ENCODE peak calls at places on chromosomes 2 and 18, in ten cellular contexts. One of them, this sample, is unnamed.
A peak's percentile ranks its signal among the peaks of the same experiment; 100 is the strongest.

GRCh38 chr18:36179562-36180334 is 7.5 kb upstream of the MOCOS start:
- DNase-seq in CD8-positive, alpha-beta T cell: no peak
- DNase-seq in GM20000: no peak
- DNase-seq in M059J: peak; percentile 84
- DNase-seq in progenitor cell of endocrine pancreas: no peak
- DNase-seq in GM10248: no peak
- DNase-seq in AG20443: no peak
- DNase-seq in foreskin fibroblast: peak; percentile 73
- DNase-seq in Calu3: peak; percentile 43
- DNase-seq in NCI-H1105: no peak
- DNase-seq in this sample: peak; percentile 52

GRCh38 chr2:51490576-51491234 is 458.8 kb upstream of the NRXN1 start:
- DNase-seq in AG20443: no peak
- DNase-seq in CD8-positive, alpha-beta T cell: no peak
- DNase-seq in progenitor cell of endocrine pancreas: no peak
- DNase-seq in M059J: no peak
- DNase-seq in NCI-H1105: peak; percentile 50
- DNase-seq in GM10248: no peak
- DNase-seq in foreskin fibroblast: no peak
- DNase-seq in Calu3: no peak
- DNase-seq in GM20000: no peak
- DNase-seq in this sample: no peak

GRCh38 chr18:12657849-12658829 is at the start of gene SPIRE1:
- DNase-seq in CD8-positive, alpha-beta T cell: peak; percentile 34
- DNase-seq in foreskin fibroblast: peak; percentile 74
- DNase-seq in progenitor cell of endocrine pancreas: peak; percentile 55
- DNase-seq in GM10248: peak; percentile 78
- DNase-seq in GM20000: peak; percentile 87
- DNase-seq in M059J: peak; percentile 67
- DNase-seq in AG20443: peak; percentile 92
- DNase-seq in NCI-H1105: peak; percentile 70
- DNase-seq in Calu3: peak; percentile 81
- DNase-seq in this sample: peak; percentile 73

GRCh38 chr18:73728657-73729056 is 419.0 kb downstream of the FBXO15 start:
- DNase-seq in M059J: no peak
- DNase-seq in AG20443: no peak
- DNase-seq in GM10248: no peak
- DNase-seq in foreskin fibroblast: no peak
- DNase-seq in NCI-H1105: no peak
- DNase-seq in CD8-positive, alpha-beta T cell: no peak
- DNase-seq in GM20000: no peak
- DNase-seq in Calu3: no peak
- DNase-seq in progenitor cell of endocrine pancreas: no peak
- DNase-seq in this sample: no peak

GRCh38 chr2:121479882-121480522 is 50.7 kb upstream of the RNU4ATAC start:
- DNase-seq in GM10248: no peak
- DNase-seq in GM20000: no peak
- DNase-seq in AG20443: peak; percentile 66
- DNase-seq in CD8-positive, alpha-beta T cell: no peak
- DNase-seq in NCI-H1105: peak; percentile 15
- DNase-seq in progenitor cell of endocrine pancreas: no peak
- DNase-seq in Calu3: peak; percentile 59
- DNase-seq in M059J: peak; percentile 14
- DNase-seq in foreskin fibroblast: no peak
- DNase-seq in this sample: peak; percentile 47

GRCh38 chr2:134232868-134233732 is 20.8 kb upstream of the MGAT5 start:
- DNase-seq in foreskin fibroblast: no peak
- DNase-seq in Calu3: no peak
- DNase-seq in GM10248: no peak
- DNase-seq in NCI-H1105: no peak
- DNase-seq in GM20000: peak; percentile 24
- DNase-seq in M059J: peak; percentile 35
- DNase-seq in progenitor cell of endocrine pancreas: no peak
- DNase-seq in CD8-positive, alpha-beta T cell: no peak
- DNase-seq in AG20443: no peak
- DNase-seq in this sample: no peak

GRCh38 chr2:212926948-212927347 is 224.5 kb downstream of the IKZF2 start:
- DNase-seq in M059J: no peak
- DNase-seq in CD8-positive, alpha-beta T cell: no peak
- DNase-seq in AG20443: no peak
- DNase-seq in GM20000: no peak
- DNase-seq in Calu3: no peak
- DNase-seq in progenitor cell of endocrine pancreas: no peak
- DNase-seq in GM10248: no peak
- DNase-seq in NCI-H1105: no peak
- DNase-seq in foreskin fibroblast: no peak
- DNase-seq in this sample: no peak

GRCh38 chr2:224934542-224935188 is 107.6 kb downstream of the DOCK10 start:
- DNase-seq in Calu3: no peak
- DNase-seq in NCI-H1105: no peak
- DNase-seq in AG20443: no peak
- DNase-seq in progenitor cell of endocrine pancreas: no peak
- DNase-seq in GM20000: no peak
- DNase-seq in GM10248: no peak
- DNase-seq in M059J: peak; percentile 71
- DNase-seq in CD8-positive, alpha-beta T cell: no peak
- DNase-seq in foreskin fibroblast: no peak
- DNase-seq in this sample: no peak

GRCh38 chr2:42754021-42754775 is 9.7 kb downstream of the OXER1 start:
- DNase-seq in GM20000: peak; percentile 48
- DNase-seq in AG20443: no peak
- DNase-seq in CD8-positive, alpha-beta T cell: no peak
- DNase-seq in foreskin fibroblast: peak; percentile 38
- DNase-seq in Calu3: no peak
- DNase-seq in progenitor cell of endocrine pancreas: no peak
- DNase-seq in GM10248: peak; percentile 55
- DNase-seq in M059J: no peak
- DNase-seq in NCI-H1105: no peak
- DNase-seq in this sample: no peak

GRCh38 chr2:181307203-181307991 is 149.8 kb upstream of the ITGA4 start:
- DNase-seq in GM10248: no peak
- DNase-seq in Calu3: no peak
- DNase-seq in CD8-positive, alpha-beta T cell: no peak
- DNase-seq in NCI-H1105: no peak
- DNase-seq in GM20000: no peak
- DNase-seq in M059J: no peak
- DNase-seq in progenitor cell of endocrine pancreas: no peak
- DNase-seq in AG20443: no peak
- DNase-seq in foreskin fibroblast: no peak
- DNase-seq in this sample: peak; percentile 68

GRCh38 chr2:115165529-115166109 is 723.2 kb downstream of the DPP10 start:
- DNase-seq in CD8-positive, alpha-beta T cell: no peak
- DNase-seq in NCI-H1105: peak; percentile 22
- DNase-seq in Calu3: peak; percentile 38
- DNase-seq in progenitor cell of endocrine pancreas: no peak
- DNase-seq in M059J: peak; percentile 17
- DNase-seq in GM20000: peak; percentile 32
- DNase-seq in foreskin fibroblast: no peak
- DNase-seq in GM10248: peak; percentile 16
- DNase-seq in AG20443: peak; percentile 21
- DNase-seq in this sample: peak; percentile 61

GRCh38 chr2:132901661-132902060 is 231.7 kb upstream of the LYPD1 start:
- DNase-seq in M059J: no peak
- DNase-seq in CD8-positive, alpha-beta T cell: no peak
- DNase-seq in Calu3: no peak
- DNase-seq in GM10248: no peak
- DNase-seq in progenitor cell of endocrine pancreas: no peak
- DNase-seq in foreskin fibroblast: no peak
- DNase-seq in AG20443: no peak
- DNase-seq in GM20000: no peak
- DNase-seq in NCI-H1105: no peak
- DNase-seq in this sample: no peak